ENCODE peak calls at places on chromosomes 13 and 19, in nine cellular contexts. U, I, C, A, N, O, X, J and D are unnamed samples.
A peak's percentile ranks its signal among the peaks of the same experiment; 100 is the strongest.

GRCh38 chr13:99656092-99656745 is 154.9 kb downstream of the TM9SF2 start:
- DNase-seq in N (peak; percentile 68), J (peak; percentile 71), X (peak; percentile 70), I (peak; percentile 71), O (peak; percentile 86), U (peak; percentile 81), A (peak; percentile 85), C (peak; percentile 83), D (peak; percentile 93)

GRCh38 chr13:43936630-43937029 is 56.9 kb downstream of the LACC1 start:
- DNase-seq in C (no peak), N (no peak), J (no peak), I (no peak), U (no peak), A (no peak), X (no peak), O (no peak), D (no peak)

GRCh38 chr13:40694426-40694825 is 28.0 kb upstream of the FOXO1 start:
- DNase-seq in J (no peak), X (no peak), C (no peak), A (no peak), N (no peak), U (no peak), O (no peak), I (no peak), D (no peak)

GRCh38 chr19:54191671-54192453 is 754 bp downstream of the TSEN34 start:
- DNase-seq in A (peak; percentile 66), C (peak; percentile 86), O (no peak), N (no peak), I (no peak), U (no peak), J (peak; percentile 59), X (peak; percentile 22), D (no peak)

GRCh38 chr19:35887197-35887596 is 13.1 kb downstream of the NFKBID start:
- DNase-seq in U (no peak), J (no peak), I (no peak), C (no peak), N (no peak), X (no peak), O (no peak), A (no peak), D (no peak)

GRCh38 chr13:80862466-80862865 is 521.5 kb upstream of the SPRY2 start:
- DNase-seq in C (no peak), N (no peak), O (no peak), U (no peak), A (no peak), J (no peak), I (no peak), X (no peak), D (no peak)

GRCh38 chr19:45460807-45461347 is 6.9 kb upstream of the FOSB start:
- DNase-seq in X (no peak), O (no peak), U (no peak), N (no peak), A (no peak), J (no peak), I (no peak), C (no peak), D (no peak)

GRCh38 chr19:4795400-4795799 is 3.9 kb downstream of the FEM1A start:
- DNase-seq in C (no peak), X (no peak), J (no peak), O (no peak), A (no peak), I (no peak), N (no peak), U (no peak), D (no peak)

GRCh38 chr19:2735374-2735773 is 4.4 kb downstream of the SLC39A3 start:
- DNase-seq in C (no peak), I (no peak), A (no peak), O (no peak), J (no peak), X (no peak), U (no peak), N (no peak), D (no peak)

GRCh38 chr13:49125964-49126363 is 94.2 kb upstream of the MLNR start:
- DNase-seq in O (no peak), C (no peak), U (no peak), X (no peak), I (no peak), N (no peak), A (no peak), J (no peak), D (no peak)

DNA sequence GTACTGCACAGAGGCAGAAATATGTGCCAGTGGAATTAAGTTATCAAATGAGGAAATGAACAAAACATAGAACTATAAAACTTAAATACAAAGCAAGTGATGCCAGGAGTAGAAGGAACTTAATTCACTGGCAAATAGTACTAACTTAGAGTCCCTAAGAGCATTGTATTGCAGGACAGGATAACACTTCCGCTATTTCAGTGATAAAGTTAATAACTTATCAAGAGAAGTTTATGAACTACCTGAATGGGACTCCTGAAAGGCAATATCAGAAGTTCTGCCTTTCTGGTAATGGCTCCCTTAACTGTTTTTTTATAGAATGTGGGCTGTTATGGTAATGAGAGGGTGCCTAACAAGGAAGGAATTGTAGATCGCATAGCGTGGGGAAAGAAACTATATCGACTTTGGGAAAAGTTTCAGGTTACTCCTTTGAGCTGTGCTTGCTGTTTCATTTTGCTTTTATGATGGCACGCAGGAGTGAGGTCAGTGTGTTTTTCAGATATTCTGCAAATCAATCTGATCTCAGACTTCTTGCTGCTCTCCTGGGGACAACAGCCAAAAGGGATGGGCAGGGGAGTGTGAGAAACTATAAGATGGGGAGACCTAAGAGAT is 95.3 kb upstream of the MLNR start:
- DNase-seq in I (no peak), X (no peak), A (no peak), O (no peak), U (no peak), N (no peak), C (no peak), J (no peak), D (no peak)
- H3K4me3 ChIP-seq in I (no peak overlapping the region), X (no peak overlapping the region), A (no peak overlapping the region), O (no peak overlapping the region), U (no peak overlapping the region), N (no peak overlapping the region), C (no peak overlapping the region), J (no peak overlapping the region), D (no peak overlapping the region)

DNA sequence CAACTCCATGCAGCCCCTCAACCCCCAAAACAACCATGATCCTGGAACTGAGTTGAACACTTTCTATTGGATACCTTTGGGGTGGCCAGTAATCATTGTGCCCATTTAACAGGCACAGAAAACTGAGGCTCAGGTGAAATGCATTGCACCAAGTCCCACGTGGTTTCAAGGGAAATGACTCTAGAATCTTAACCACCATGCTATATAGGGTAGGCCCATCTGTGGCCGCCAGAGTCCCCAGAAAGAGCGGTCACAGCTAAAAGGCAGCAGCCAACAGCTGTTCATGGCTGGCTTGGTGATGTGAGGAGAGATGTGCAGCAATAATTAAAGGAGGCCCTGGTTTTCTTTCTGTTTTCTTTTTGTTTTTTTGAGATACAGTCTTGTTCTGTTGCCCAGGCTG is 2.6 kb downstream of the CNN1 start:
- DNase-seq in O (no peak), J (no peak), N (no peak), C (no peak), X (no peak), I (no peak), A (no peak), U (no peak), D (no peak)
- H3K27me3 ChIP-seq in O (peaks cover 24% of the 10 kb centered on the region), J (no peaks in the 10 kb centered on the region), N (peaks cover 12% of the 10 kb centered on the region), C (peaks cover 37% of the 10 kb centered on the region), X (peaks cover 9% of the 10 kb centered on the region), I (peaks cover 12% of the 10 kb centered on the region), A (no peaks in the 10 kb centered on the region), U (no peaks in the 10 kb centered on the region), D (no peaks in the 10 kb centered on the region)

GRCh38 chr19:39155114-39155700 is 29.6 kb downstream of the PAK4 start:
- DNase-seq in A (no peak), I (no peak), J (no peak), O (no peak), N (no peak), X (no peak), U (no peak), C (no peak), D (no peak)

GRCh38 chr19:39155741-39156140 is 30.2 kb downstream of the PAK4 start:
- DNase-seq in X (no peak), J (no peak), A (no peak), O (no peak), C (no peak), I (no peak), U (no peak), N (no peak), D (no peak)

GRCh38 chr19:39156230-39156890 is 30.8 kb downstream of the PAK4 start:
- DNase-seq in U (peak; percentile 36), I (no peak), C (no peak), J (no peak), O (no peak), N (no peak), X (no peak), A (peak; percentile 51), D (no peak)

GRCh38 chr19:39154084-39154625 is 28.6 kb downstream of the PAK4 start:
- DNase-seq in A (no peak), I (no peak), X (no peak), U (no peak), O (no peak), C (no peak), N (no peak), J (no peak), D (no peak)

DNA sequence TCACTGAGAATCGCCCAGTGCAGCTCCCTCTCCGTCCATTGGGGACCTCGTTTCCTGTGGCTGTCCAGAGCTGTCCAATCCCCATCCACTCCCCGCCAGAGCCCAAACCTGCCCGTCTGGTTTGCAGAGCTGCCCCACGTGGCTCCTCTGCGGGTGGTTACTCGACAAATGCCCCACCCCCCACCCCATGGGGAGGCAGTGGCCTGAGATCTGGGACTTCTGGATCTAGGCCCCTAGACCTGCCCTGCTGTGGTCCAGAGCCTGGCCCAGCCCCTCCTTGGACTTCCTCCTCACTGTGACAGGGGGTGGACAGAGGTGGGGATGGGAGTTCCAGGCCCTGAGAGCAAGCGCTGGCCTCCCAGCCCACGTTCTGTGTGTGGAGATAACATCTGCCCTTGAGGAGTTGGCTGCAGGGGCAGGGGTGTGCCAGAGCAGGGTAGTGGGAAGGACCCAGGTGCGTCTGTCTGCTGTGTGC is 29.1 kb downstream of the PAK4 start:
- DNase-seq in I (no peak), U (peak; percentile 91), O (peak; percentile 67), C (no peak), X (no peak), N (peak; percentile 92), J (no peak), A (no peak), D (peak; percentile 34)
- H3K27ac ChIP-seq in I (no peak overlapping the region), U (peak overlapping the region; percentile 68), O (no peak overlapping the region), C (no peak overlapping the region), X (no peak overlapping the region), N (peak overlapping the region; percentile 84), J (no peak overlapping the region), A (no peak overlapping the region), D (no peak overlapping the region)

DNA sequence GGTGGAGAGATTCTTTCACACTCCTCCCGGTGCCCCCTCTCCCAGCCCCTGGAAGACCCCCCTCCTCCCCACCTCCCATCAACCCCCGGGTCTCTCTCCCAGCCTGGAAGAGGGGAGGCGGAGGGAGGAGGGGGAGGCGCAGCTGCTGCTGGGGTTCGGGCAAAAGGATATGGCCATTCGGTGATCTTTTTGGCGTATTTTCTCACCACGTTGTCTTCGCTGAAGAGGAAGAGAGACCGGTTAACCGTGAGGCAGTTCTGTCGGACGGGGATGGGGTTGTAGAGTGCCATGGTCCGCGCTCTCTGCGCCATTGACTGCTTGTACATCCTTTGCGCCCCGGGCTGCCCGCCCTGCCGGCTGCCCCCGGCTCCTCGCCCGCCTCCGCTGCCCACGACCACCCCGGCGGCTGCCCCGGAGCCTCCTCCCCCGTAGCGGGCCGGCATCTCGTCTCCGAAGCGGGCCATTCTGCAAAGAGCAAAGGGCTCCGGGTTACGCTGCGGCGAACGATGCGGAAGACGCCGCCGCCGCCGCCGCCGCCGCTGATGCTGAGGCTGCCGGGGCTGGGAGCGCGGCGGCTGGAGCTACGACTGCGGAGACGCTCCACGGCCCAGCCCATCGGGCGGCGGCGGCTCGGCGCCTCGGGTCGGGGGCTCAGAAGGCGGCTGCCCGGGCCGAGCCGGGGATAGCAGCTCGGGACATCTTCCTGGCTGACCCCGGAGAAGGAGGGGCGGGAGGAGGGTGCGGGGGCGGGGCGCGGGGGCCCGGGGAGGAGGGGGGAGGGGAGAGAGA is at the start of gene CACNA1A:
- DNase-seq in J (no peak), C (no peak), I (no peak), O (no peak), U (no peak), A (no peak), N (no peak), X (no peak), D (no peak)
- H3K4me3 ChIP-seq in J (no peak within 1 kb of the TSS), C (peak within 1 kb of the TSS; percentile 28), I (no peak within 1 kb of the TSS), O (no peak within 1 kb of the TSS), U (no peak within 1 kb of the TSS), A (peak within 1 kb of the TSS; percentile 50), N (peak within 1 kb of the TSS; percentile 43), X (no peak within 1 kb of the TSS), D (no peak within 1 kb of the TSS)